ENCODE peak calls at places on chromosomes 7 and 10, in six cellular contexts. One of them, this sample, is unnamed.

GRCh38 chr10:12419279-12419847 is 70.0 kb downstream of the CAMK1D start:
- DNase-seq in ascending aorta: peak
- DNase-seq in endothelial cell: no peak
- DNase-seq in stomach: no peak
- DNase-seq in fibroblast of mammary gland: peak
- DNase-seq in progenitor cell of endocrine pancreas: no peak
- DNase-seq in this sample: no peak

GRCh38 chr7:84688671-84689070 is 494.1 kb upstream of the SEMA3A start:
- DNase-seq in ascending aorta: no peak
- DNase-seq in endothelial cell: no peak
- DNase-seq in stomach: no peak
- DNase-seq in fibroblast of mammary gland: no peak
- DNase-seq in progenitor cell of endocrine pancreas: no peak
- DNase-seq in this sample: no peak

GRCh38 chr7:114416089-114416990 is 1.7 kb downstream of the FOXP2 start:
- DNase-seq in ascending aorta: no peak
- DNase-seq in endothelial cell: no peak
- DNase-seq in stomach: no peak
- DNase-seq in fibroblast of mammary gland: peak
- DNase-seq in progenitor cell of endocrine pancreas: no peak
- DNase-seq in this sample: no peak

GRCh38 chr7:134905375-134905774 is 80.9 kb upstream of the AGBL3 start:
- DNase-seq in ascending aorta: no peak
- DNase-seq in endothelial cell: no peak
- DNase-seq in stomach: peak
- DNase-seq in fibroblast of mammary gland: peak
- DNase-seq in progenitor cell of endocrine pancreas: no peak
- DNase-seq in this sample: no peak

GRCh38 chr7:129438839-129439640 is 4.8 kb downstream of the STRIP2 start:
- DNase-seq in ascending aorta: no peak
- DNase-seq in endothelial cell: no peak
- DNase-seq in stomach: no peak
- DNase-seq in fibroblast of mammary gland: peak
- DNase-seq in progenitor cell of endocrine pancreas: no peak
- DNase-seq in this sample: no peak

GRCh38 chr7:129376778-129377700 is 57.2 kb upstream of the STRIP2 start:
- DNase-seq in ascending aorta: no peak
- DNase-seq in endothelial cell: no peak
- DNase-seq in stomach: no peak
- DNase-seq in fibroblast of mammary gland: peak
- DNase-seq in progenitor cell of endocrine pancreas: no peak
- DNase-seq in this sample: no peak

GRCh38 chr7:42661312-42661711 is 250.6 kb downstream of the C7orf25 start:
- DNase-seq in ascending aorta: no peak
- DNase-seq in endothelial cell: no peak
- DNase-seq in stomach: no peak
- DNase-seq in fibroblast of mammary gland: peak
- DNase-seq in progenitor cell of endocrine pancreas: no peak
- DNase-seq in this sample: no peak

GRCh38 chr7:132182992-132183391 is 393.3 kb downstream of the PLXNA4 start:
- DNase-seq in ascending aorta: no peak
- DNase-seq in endothelial cell: no peak
- DNase-seq in stomach: no peak
- DNase-seq in fibroblast of mammary gland: no peak
- DNase-seq in progenitor cell of endocrine pancreas: no peak
- DNase-seq in this sample: no peak

GRCh38 chr7:86768967-86769760 is 125.5 kb downstream of the GRM3 start:
- DNase-seq in ascending aorta: no peak
- DNase-seq in endothelial cell: no peak
- DNase-seq in stomach: no peak
- DNase-seq in fibroblast of mammary gland: no peak
- DNase-seq in progenitor cell of endocrine pancreas: no peak
- DNase-seq in this sample: no peak

GRCh38 chr7:64951250-64951848 is 39.5 kb downstream of the ZNF117 start:
- DNase-seq in ascending aorta: no peak
- DNase-seq in endothelial cell: no peak
- DNase-seq in stomach: no peak
- DNase-seq in fibroblast of mammary gland: peak
- DNase-seq in progenitor cell of endocrine pancreas: no peak
- DNase-seq in this sample: no peak

GRCh38 chr7:44967571-44968446 is 11.0 kb downstream of the MYO1G start:
- DNase-seq in ascending aorta: no peak
- DNase-seq in endothelial cell: peak
- DNase-seq in stomach: no peak
- DNase-seq in fibroblast of mammary gland: no peak
- DNase-seq in progenitor cell of endocrine pancreas: no peak
- DNase-seq in this sample: no peak

GRCh38 chr7:45689797-45690761 is 115.9 kb downstream of the ADCY1 start:
- DNase-seq in ascending aorta: no peak
- DNase-seq in endothelial cell: no peak
- DNase-seq in stomach: no peak
- DNase-seq in fibroblast of mammary gland: no peak
- DNase-seq in progenitor cell of endocrine pancreas: no peak
- DNase-seq in this sample: peak

GRCh38 chr7:100803398-100804161 is 23.7 kb downstream of the EPHB4 start:
- DNase-seq in ascending aorta: peak
- DNase-seq in endothelial cell: peak
- DNase-seq in stomach: peak
- DNase-seq in fibroblast of mammary gland: peak
- DNase-seq in progenitor cell of endocrine pancreas: peak
- DNase-seq in this sample: peak

GRCh38 chr10:110681023-110681681 is 37.0 kb downstream of the RBM20 start:
- DNase-seq in ascending aorta: no peak
- DNase-seq in endothelial cell: peak
- DNase-seq in stomach: peak
- DNase-seq in fibroblast of mammary gland: peak
- DNase-seq in progenitor cell of endocrine pancreas: peak
- DNase-seq in this sample: no peak
- TF ChIP-seq CTCF in ascending aorta: no peak
- TF ChIP-seq CTCF in endothelial cell: peak
- TF ChIP-seq CTCF in stomach: peak
- TF ChIP-seq CTCF in fibroblast of mammary gland: peak
- TF ChIP-seq CTCF in progenitor cell of endocrine pancreas: peak
- TF ChIP-seq CTCF in this sample: peak

GRCh38 chr10:127649642-127650041 is 87.3 kb upstream of the FOXI2 start:
- DNase-seq in ascending aorta: no peak
- DNase-seq in endothelial cell: peak
- DNase-seq in stomach: no peak
- DNase-seq in fibroblast of mammary gland: peak
- DNase-seq in progenitor cell of endocrine pancreas: no peak
- DNase-seq in this sample: no peak
- TF ChIP-seq CTCF in ascending aorta: no peak
- TF ChIP-seq CTCF in endothelial cell: no peak
- TF ChIP-seq CTCF in stomach: no peak
- TF ChIP-seq CTCF in fibroblast of mammary gland: peak
- TF ChIP-seq CTCF in progenitor cell of endocrine pancreas: peak
- TF ChIP-seq CTCF in this sample: no peak

DNA sequence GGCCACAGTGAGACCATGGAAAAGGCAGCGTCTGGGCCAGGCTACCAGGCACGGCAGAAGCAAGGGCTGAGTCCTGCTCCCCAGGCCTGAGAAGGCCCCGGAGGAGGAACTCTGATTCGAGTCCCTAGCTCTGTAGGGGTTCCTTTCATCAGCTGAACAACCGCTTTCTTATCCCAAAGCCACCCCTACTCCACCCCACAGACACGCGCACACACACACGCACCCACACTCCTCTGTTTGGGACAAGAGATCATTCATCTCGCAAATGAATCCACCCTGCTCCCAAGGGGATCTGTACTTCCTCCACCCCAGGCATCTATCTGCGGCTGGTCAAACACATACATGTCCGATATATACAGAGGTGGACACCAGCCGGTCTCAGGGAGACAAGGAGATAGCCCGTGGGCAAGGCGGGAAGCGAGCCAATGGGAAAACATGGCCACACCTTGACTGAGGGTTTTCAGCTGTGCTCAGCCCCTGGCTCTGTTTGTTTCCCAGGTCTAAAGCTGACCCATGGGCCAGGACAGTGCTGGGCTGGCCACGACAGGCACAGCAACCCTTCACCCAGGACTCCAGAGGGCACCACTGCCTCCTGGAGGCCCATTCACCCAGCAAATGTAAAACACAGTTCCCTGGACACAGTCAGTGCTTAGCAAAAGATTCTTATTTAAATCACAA is 7.3 kb downstream of the ZCCHC24 start:
- DNase-seq in ascending aorta: no peak
- DNase-seq in endothelial cell: no peak
- DNase-seq in stomach: no peak
- DNase-seq in fibroblast of mammary gland: peak
- DNase-seq in progenitor cell of endocrine pancreas: no peak
- DNase-seq in this sample: no peak
- TF ChIP-seq CTCF in ascending aorta: peak
- TF ChIP-seq CTCF in endothelial cell: no peak
- TF ChIP-seq CTCF in stomach: peak
- TF ChIP-seq CTCF in fibroblast of mammary gland: peak
- TF ChIP-seq CTCF in progenitor cell of endocrine pancreas: peak
- TF ChIP-seq CTCF in this sample: peak

DNA sequence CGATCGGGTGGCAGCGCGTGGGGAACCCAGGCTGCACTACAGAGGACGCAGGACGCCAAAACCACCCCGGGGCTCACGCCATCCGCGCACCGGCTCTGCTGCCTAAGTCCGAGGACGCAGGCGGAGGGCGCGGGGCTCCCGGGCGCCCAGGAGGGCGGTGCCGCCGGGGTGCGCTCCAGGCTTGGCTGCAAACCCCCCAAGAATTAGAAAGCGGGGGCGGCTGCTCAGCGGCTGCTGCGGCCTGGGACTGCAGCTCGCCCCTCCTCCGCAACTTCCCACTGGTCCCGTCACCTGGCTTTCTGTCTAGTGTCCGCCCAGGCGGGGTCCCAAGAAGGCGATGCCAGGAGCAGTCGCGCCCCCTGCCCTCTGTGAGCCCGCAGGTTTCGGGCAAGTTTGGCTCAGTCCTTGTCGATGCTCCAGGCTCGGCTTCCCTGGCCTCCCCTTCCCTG is 1.7 kb upstream of the POU6F2 start:
- DNase-seq in ascending aorta: no peak
- DNase-seq in endothelial cell: peak
- DNase-seq in stomach: no peak
- DNase-seq in fibroblast of mammary gland: no peak
- DNase-seq in progenitor cell of endocrine pancreas: peak
- DNase-seq in this sample: no peak
- TF ChIP-seq CTCF in ascending aorta: no peak
- TF ChIP-seq CTCF in endothelial cell: no peak
- TF ChIP-seq CTCF in stomach: no peak
- TF ChIP-seq CTCF in fibroblast of mammary gland: no peak
- TF ChIP-seq CTCF in progenitor cell of endocrine pancreas: peak
- TF ChIP-seq CTCF in this sample: no peak

DNA sequence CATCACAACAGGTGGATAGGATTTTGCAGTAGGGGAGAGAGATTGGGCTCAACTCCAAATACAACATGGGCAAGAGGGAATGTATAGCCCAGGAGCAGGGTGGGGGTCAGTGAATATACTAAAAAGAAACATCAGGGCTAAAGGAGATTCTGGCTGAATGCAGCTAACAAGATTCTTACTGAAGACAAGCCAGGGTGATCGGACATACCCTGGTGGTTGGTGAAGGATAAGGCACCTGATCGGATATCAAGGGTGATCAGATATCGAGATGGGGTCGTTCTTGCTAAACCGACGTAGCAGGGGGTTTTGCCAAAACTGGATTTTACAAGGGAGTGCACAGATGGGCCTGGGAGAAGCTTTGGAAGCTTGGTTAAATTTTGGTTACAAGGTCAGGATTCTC is 34.4 kb downstream of the WIPF3 start:
- DNase-seq in ascending aorta: no peak
- DNase-seq in endothelial cell: no peak
- DNase-seq in stomach: no peak
- DNase-seq in fibroblast of mammary gland: no peak
- DNase-seq in progenitor cell of endocrine pancreas: no peak
- DNase-seq in this sample: no peak
- TF ChIP-seq CTCF in ascending aorta: no peak
- TF ChIP-seq CTCF in endothelial cell: peak
- TF ChIP-seq CTCF in stomach: no peak
- TF ChIP-seq CTCF in fibroblast of mammary gland: peak
- TF ChIP-seq CTCF in progenitor cell of endocrine pancreas: no peak
- TF ChIP-seq CTCF in this sample: peak

GRCh38 chr10:130720235-130720634 is 584.0 kb downstream of the GLRX3 start:
- DNase-seq in ascending aorta: no peak
- DNase-seq in endothelial cell: no peak
- DNase-seq in stomach: no peak
- DNase-seq in fibroblast of mammary gland: no peak
- DNase-seq in progenitor cell of endocrine pancreas: no peak
- DNase-seq in this sample: no peak

GRCh38 chr10:130715686-130716670 is 579.8 kb downstream of the GLRX3 start:
- DNase-seq in ascending aorta: no peak
- DNase-seq in endothelial cell: no peak
- DNase-seq in stomach: no peak
- DNase-seq in fibroblast of mammary gland: no peak
- DNase-seq in progenitor cell of endocrine pancreas: no peak
- DNase-seq in this sample: no peak

GRCh38 chr10:130719447-130719752 is 583.2 kb downstream of the GLRX3 start:
- DNase-seq in ascending aorta: no peak
- DNase-seq in endothelial cell: no peak
- DNase-seq in stomach: no peak
- DNase-seq in fibroblast of mammary gland: no peak
- DNase-seq in progenitor cell of endocrine pancreas: no peak
- DNase-seq in this sample: no peak

GRCh38 chr10:130714700-130715467 is 578.7 kb downstream of the GLRX3 start:
- DNase-seq in ascending aorta: no peak
- DNase-seq in endothelial cell: no peak
- DNase-seq in stomach: no peak
- DNase-seq in fibroblast of mammary gland: no peak
- DNase-seq in progenitor cell of endocrine pancreas: no peak
- DNase-seq in this sample: no peak

DNA sequence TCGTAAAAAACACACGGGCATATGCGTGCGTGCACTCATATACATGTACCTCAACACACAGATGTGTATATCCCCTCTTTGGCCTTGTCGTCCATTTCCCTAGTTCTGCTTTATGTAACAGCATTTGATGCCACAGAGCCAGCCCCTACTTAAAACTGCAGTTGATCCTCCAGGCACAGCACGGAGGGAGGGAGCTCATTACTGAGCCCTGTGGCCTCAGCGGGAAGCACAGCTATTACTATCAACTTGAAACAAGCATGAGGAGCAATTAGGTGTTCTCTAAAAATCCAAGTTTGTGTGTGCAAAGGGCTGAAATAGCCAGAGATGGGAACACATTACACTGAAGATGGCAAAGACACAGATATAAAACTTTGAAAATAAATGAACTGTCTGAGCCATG is 580.9 kb downstream of the GLRX3 start:
- DNase-seq in ascending aorta: no peak
- DNase-seq in endothelial cell: no peak
- DNase-seq in stomach: no peak
- DNase-seq in fibroblast of mammary gland: no peak
- DNase-seq in progenitor cell of endocrine pancreas: no peak
- DNase-seq in this sample: no peak
- TF ChIP-seq CTCF in ascending aorta: no peak
- TF ChIP-seq CTCF in endothelial cell: no peak
- TF ChIP-seq CTCF in stomach: no peak
- TF ChIP-seq CTCF in fibroblast of mammary gland: no peak
- TF ChIP-seq CTCF in progenitor cell of endocrine pancreas: peak
- TF ChIP-seq CTCF in this sample: no peak

This sample was measured in osteocyte.